ENCODE peak calls at places on chromosomes 6 and 20, in six cellular contexts. E is A549, Y is kidney, A is SK-N-SH, T is A673, R is heart right ventricle. U is an unnamed sample. For H3K4me1, the result is how much of the 10 kb centered on the place peaks cover.

GRCh38 chr6:154161689-154162088 is 122.6 kb downstream of the OPRM1 start:
- DNase-seq in E (no peak), Y (no peak), A (no peak), T (no peak), R (no peak), U (no peak)

GRCh38 chr6:225907-226306 is 66.4 kb upstream of the DUSP22 start:
- DNase-seq in E (no peak), Y (no peak), A (no peak), T (no peak), R (no peak), U (no peak)

GRCh38 chr6:160030103-160030502 is 61.2 kb downstream of the IGF2R start:
- DNase-seq in E (peak), Y (peak), A (peak), T (peak), R (peak), U (peak)

GRCh38 chr6:115796061-115796460 is 264.6 kb downstream of the FRK start:
- DNase-seq in E (no peak), Y (no peak), A (no peak), T (peak), R (no peak), U (no peak)

GRCh38 chr6:42128460-42129359 is 13.7 kb downstream of the C6orf132 start:
- DNase-seq in E (no peak), Y (peak), A (no peak), T (no peak), R (no peak), U (peak)

GRCh38 chr20:36173451-36173933 is 19.0 kb downstream of the EPB41L1 start:
- DNase-seq in E (no peak), Y (peak), A (peak), T (peak), R (no peak), U (no peak)

GRCh38 chr6:89479902-89480301 is 47.0 kb downstream of the ANKRD6 start:
- DNase-seq in E (no peak), Y (no peak), A (no peak), T (no peak), R (no peak), U (no peak)

GRCh38 chr6:118207947-118208346 is 300.9 kb downstream of the SLC35F1 start:
- DNase-seq in E (no peak), Y (no peak), A (no peak), T (no peak), R (no peak), U (no peak)

GRCh38 chr20:55394592-55394991 is 610.7 kb downstream of the CBLN4 start:
- DNase-seq in E (no peak), Y (no peak), A (no peak), T (no peak), R (no peak), U (no peak)

GRCh38 chr6:30097902-30098606 is 14.8 kb downstream of the TRIM31 start:
- DNase-seq in E (no peak), Y (no peak), A (no peak), T (no peak), R (no peak), U (no peak)

GRCh38 chr6:57013501-57013900 is 33.0 kb upstream of the KIAA1586 start:
- DNase-seq in E (no peak), Y (no peak), A (no peak), T (peak), R (no peak), U (no peak)

GRCh38 chr20:12575352-12576095 is 433.2 kb upstream of the SPTLC3 start:
- DNase-seq in E (no peak), Y (peak), A (no peak), T (no peak), R (peak), U (no peak)

GRCh38 chr6:119234457-119234856 is 115.1 kb downstream of the MAN1A1 start:
- DNase-seq in E (no peak), Y (no peak), A (no peak), T (no peak), R (no peak), U (no peak)

GRCh38 chr20:36269507-36269906 is 33.2 kb downstream of the AAR2 start:
- DNase-seq in E (no peak), Y (no peak), A (no peak), T (no peak), R (no peak), U (no peak)

GRCh38 chr6:21626756-21627155 is 33.2 kb downstream of the SOX4 start:
- DNase-seq in E (no peak), Y (no peak), A (no peak), T (no peak), R (no peak), U (no peak)

GRCh38 chr20:37816003-37816402 is 86.9 kb upstream of the VSTM2L start:
- DNase-seq in E (no peak), Y (no peak), A (no peak), T (no peak), R (no peak), U (no peak)

GRCh38 chr20:63472159-63472811 is at the start of gene KCNQ2:
- DNase-seq in E (no peak), Y (no peak), A (peak), T (peak), R (no peak), U (no peak)

GRCh38 chr20:10313701-10314100 is 95.1 kb downstream of the SNAP25 start:
- DNase-seq in E (no peak), Y (no peak), A (no peak), T (no peak), R (no peak), U (no peak)

GRCh38 chr6:158002249-158002950 is 20.7 kb downstream of the SYNJ2 start:
- DNase-seq in E (no peak), Y (no peak), A (no peak), T (no peak), R (no peak), U (no peak)

GRCh38 chr6:86756623-86757246 is 180.6 kb upstream of the HTR1E start:
- DNase-seq in E (no peak), Y (no peak), A (no peak), T (no peak), R (no peak), U (no peak)

GRCh38 chr6:19603716-19604115 is 233.5 kb upstream of the ID4 start:
- DNase-seq in E (no peak), Y (no peak), A (no peak), T (no peak), R (no peak), U (no peak)

GRCh38 chr6:79570129-79570801 is 33.0 kb upstream of the LCA5 start:
- DNase-seq in E (no peak), Y (no peak), A (peak), T (no peak), R (no peak), U (peak)

GRCh38 chr6:165804331-165805066 is 141.5 kb upstream of the PDE10A start:
- DNase-seq in E (no peak), Y (peak), A (no peak), T (no peak), R (peak), U (peak)

GRCh38 chr20:59141818-59142581 is 21.6 kb upstream of the ZNF831 start:
- DNase-seq in E (peak), Y (no peak), A (no peak), T (peak), R (no peak), U (no peak)

GRCh38 chr6:133945158-133945557 is 7.9 kb upstream of the TBPL1 start:
- DNase-seq in E (peak), Y (no peak), A (no peak), T (no peak), R (no peak), U (no peak)

GRCh38 chr6:133938533-133938932 is 14.5 kb upstream of the TBPL1 start:
- DNase-seq in E (no peak), Y (no peak), A (no peak), T (no peak), R (no peak), U (no peak)

GRCh38 chr6:133937909-133938308 is 15.1 kb upstream of the TBPL1 start:
- DNase-seq in E (no peak), Y (no peak), A (no peak), T (no peak), R (no peak), U (no peak)

DNA sequence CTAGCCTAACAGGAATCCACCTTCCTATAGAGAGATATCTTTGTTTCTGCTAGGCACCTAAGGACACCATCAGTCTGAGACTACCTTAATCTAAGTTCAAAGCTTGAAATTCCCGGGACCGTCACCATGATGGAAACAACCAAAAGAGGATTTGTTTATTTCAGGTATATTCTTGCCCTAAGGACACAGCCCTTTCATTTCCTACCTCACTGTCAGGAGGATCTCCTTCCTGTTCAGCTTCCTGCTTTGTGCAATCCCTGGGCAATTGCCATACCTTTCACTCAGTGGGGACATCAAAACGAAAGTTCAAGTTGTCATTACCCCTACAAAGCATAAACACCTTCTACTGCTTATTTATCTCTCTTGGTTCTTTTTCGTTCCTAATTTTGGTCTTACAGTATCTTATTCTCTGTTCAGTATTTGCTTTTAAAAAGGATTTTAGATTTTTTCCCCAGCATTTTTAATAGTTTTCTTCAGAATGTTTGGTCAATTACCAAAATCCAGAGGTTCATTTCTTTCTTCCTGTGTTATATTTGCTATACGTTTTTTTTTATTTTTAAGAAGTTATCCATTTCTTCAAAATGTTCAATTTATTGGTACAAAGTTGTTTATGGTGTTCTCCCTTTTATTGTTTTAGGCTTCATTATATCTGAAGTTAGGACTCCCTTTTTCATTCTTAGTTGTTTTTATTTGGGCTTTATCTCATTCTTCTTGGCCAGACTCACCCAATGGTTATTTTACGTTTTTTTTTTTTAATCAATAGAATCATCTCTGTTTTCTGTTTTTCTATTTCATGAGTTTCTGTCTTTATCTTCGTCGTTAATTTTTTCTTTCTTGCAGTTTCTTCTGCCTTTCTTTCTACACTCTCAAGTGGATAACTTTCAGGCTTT is 13.0 kb upstream of the TBPL1 start:
- DNase-seq in E (no peak), Y (no peak), A (no peak), T (no peak), R (no peak), U (no peak)
- H3K4me1 ChIP-seq in E (under half), Y (under half), A (under half), T (under half), R (under half), U (under half)

DNA sequence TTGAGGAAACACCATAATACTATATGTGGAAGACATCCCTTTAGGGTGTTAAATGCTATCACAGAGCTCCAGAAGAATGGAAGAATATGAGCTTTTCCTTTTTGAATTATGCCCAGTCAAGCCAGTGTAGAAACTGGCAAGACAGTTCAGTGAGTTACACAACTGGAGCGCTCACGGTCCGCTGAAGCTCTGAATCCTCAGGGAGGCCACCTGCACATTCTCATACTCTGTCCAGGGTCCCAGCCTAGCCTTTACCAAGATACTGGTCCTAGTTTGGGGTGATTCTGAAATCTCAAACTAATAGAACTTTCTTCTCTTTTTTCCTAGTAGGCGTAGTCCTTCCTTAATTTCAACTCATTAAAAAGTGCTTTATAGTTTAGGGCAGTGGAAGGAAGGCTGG is 51.3 kb downstream of the ALDH8A1 start:
- DNase-seq in E (no peak), Y (no peak), A (no peak), T (no peak), R (no peak), U (no peak)
- H3K4me1 ChIP-seq in E (under half), Y (under half), A (under half), T (under half), R (under half), U (under half)

GRCh38 chr6:149752600-149752999 is 3.1 kb downstream of the PCMT1 start:
- DNase-seq in E (no peak), Y (no peak), A (no peak), T (no peak), R (no peak), U (no peak)
- H3K4me1 ChIP-seq in E (under half), Y (under half), A (under half), T (under half), R (half or more), U (under half)

GRCh38 chr20:3760980-3761379 is 6.6 kb downstream of the ADISSP start:
- DNase-seq in E (no peak), Y (peak), A (no peak), T (no peak), R (no peak), U (no peak)
- H3K4me1 ChIP-seq in E (under half), Y (under half), A (under half), T (under half), R (under half), U (under half)

GRCh38 chr6:129691043-129691640 is 18.8 kb downstream of the ARHGAP18 start:
- DNase-seq in E (no peak), Y (no peak), A (no peak), T (no peak), R (no peak), U (no peak)

GRCh38 chr6:129694036-129694435 is 15.9 kb downstream of the ARHGAP18 start:
- DNase-seq in E (no peak), Y (no peak), A (no peak), T (no peak), R (no peak), U (no peak)

GRCh38 chr6:129695373-129696027 is 14.5 kb downstream of the ARHGAP18 start:
- DNase-seq in E (no peak), Y (no peak), A (no peak), T (no peak), R (no peak), U (no peak)

GRCh38 chr6:129691709-129692108 is 18.3 kb downstream of the ARHGAP18 start:
- DNase-seq in E (no peak), Y (no peak), A (no peak), T (no peak), R (no peak), U (no peak)

GRCh38 chr6:129692467-129692866 is 17.5 kb downstream of the ARHGAP18 start:
- DNase-seq in E (no peak), Y (no peak), A (no peak), T (no peak), R (no peak), U (no peak)
- H3K4me1 ChIP-seq in E (under half), Y (under half), A (half or more), T (under half), R (under half), U (under half)

DNA sequence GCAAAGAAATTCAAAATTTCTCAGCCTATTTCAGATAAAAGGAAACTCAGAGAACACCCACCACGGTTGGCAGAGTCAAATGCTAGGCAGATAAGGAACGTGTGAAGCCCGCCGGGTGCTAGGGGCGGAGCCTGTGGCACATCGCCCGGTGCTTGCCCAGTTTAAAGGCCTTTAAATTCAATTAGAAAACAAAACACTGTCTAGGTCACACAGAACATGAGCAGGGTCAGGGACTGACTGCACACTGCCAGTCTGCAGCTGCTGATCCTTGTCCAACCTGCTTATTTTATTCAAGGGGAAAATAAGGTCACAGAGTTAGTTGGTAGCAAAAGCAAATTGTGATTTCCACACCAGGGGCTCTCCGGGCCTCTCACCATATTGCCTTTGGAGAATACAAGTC is 75.8 kb downstream of the PSMG4 start:
- DNase-seq in E (no peak), Y (no peak), A (peak), T (no peak), R (peak), U (peak)
- H3K4me1 ChIP-seq in E (under half), Y (under half), A (under half), T (under half), R (under half), U (under half)

GRCh38 chr6:111471958-111472357 is 11.1 kb downstream of the REV3L start:
- DNase-seq in E (no peak), Y (no peak), A (no peak), T (no peak), R (no peak), U (no peak)

GRCh38 chr6:111472933-111473435 is 10.0 kb downstream of the REV3L start:
- DNase-seq in E (no peak), Y (no peak), A (no peak), T (no peak), R (no peak), U (no peak)

GRCh38 chr6:111471533-111471932 is 11.5 kb downstream of the REV3L start:
- DNase-seq in E (no peak), Y (no peak), A (no peak), T (no peak), R (no peak), U (no peak)

GRCh38 chr6:111474771-111475170 is 8.2 kb downstream of the REV3L start:
- DNase-seq in E (no peak), Y (no peak), A (no peak), T (no peak), R (no peak), U (no peak)

DNA sequence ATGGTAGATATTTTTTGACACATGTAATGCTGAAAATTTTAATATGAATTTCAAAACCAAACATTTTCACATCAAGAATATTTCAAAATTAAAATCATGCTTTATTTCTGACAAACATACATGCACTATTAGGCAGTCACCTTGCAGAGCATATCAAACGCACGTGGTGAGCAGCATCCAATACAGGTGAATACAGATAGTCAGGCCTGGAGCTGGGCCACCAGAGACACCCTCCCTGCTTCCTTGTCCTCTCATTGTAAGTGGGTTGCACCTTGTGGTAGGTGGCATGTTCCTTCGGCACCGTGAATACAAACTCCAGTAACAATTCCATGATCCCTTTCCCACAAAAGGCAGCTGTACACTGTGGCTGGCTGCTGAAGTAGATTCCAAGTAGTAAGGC is 8.9 kb downstream of the REV3L start:
- DNase-seq in E (no peak), Y (no peak), A (no peak), T (no peak), R (no peak), U (no peak)
- H3K4me1 ChIP-seq in E (under half), Y (under half), A (under half), T (under half), R (under half), U (under half)

GRCh38 chr6:18350271-18350670 is 36.9 kb upstream of the RNF144B start:
- DNase-seq in E (no peak), Y (no peak), A (no peak), T (no peak), R (no peak), U (no peak)

GRCh38 chr6:18352842-18353241 is 34.3 kb upstream of the RNF144B start:
- DNase-seq in E (no peak), Y (no peak), A (no peak), T (no peak), R (no peak), U (no peak)

GRCh38 chr6:18352001-18352400 is 35.1 kb upstream of the RNF144B start:
- DNase-seq in E (no peak), Y (no peak), A (no peak), T (no peak), R (no peak), U (no peak)

GRCh38 chr6:18349350-18349749 is 37.8 kb upstream of the RNF144B start:
- DNase-seq in E (no peak), Y (no peak), A (no peak), T (no peak), R (no peak), U (no peak)

DNA sequence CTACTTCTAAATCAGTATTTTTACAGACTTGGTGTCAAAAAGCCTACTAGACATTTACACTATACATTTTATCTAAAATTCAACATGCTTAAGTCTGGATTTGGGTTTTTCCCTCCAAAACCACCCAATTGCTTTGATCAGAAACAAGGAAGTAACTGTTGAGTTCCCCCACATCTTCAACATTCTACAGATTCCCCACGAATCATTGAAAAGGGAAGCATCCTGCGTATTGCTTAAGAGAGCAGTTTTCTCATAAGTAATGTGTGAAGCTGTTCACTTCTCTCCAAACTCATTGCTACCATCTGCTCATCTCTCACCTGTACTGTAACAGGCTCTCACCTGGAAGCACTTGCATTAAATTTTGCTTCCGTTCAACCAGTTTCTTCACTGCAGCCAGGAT is 36.4 kb upstream of the RNF144B start:
- DNase-seq in E (no peak), Y (no peak), A (no peak), T (no peak), R (no peak), U (no peak)
- H3K4me1 ChIP-seq in E (under half), Y (under half), A (under half), T (under half), R (under half), U (under half)

DNA sequence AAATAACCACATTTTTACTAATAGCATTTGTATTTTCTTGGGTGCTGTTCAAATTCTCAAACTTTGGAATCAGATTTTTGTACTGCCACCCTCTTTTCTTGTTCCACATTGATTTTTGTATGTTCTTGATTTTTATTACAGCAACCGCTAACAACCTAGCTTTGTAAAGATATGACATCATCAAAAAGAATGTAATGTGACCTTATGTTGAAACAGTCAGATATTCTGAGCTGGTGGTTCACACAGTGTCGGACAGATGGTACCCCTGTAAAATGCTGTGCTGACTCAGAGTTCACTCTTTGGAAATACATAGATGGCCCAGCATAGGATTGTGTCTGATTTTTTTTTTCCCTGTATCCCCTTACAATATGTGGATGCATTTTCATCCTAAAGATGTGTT is 118.9 kb downstream of the QKI start:
- DNase-seq in E (peak), Y (no peak), A (no peak), T (no peak), R (no peak), U (peak)
- H3K4me1 ChIP-seq in E (half or more), Y (under half), A (under half), T (under half), R (half or more), U (under half)

U was measured in endothelial cell of umbilical vein.